ENCODE peak calls at places on chromosome 11, in five cellular contexts. S is body of pancreas; A is SJCRH30; J is psoas muscle; U is CD8-positive, alpha-beta T cell. M is an unnamed sample.

GRCh38 chr11:92969634-92970347 is at the start of gene MTNR1B:
- DNase-seq in U (no peak), S (no peak), A (no peak), J (no peak), M (no peak)

GRCh38 chr11:73203322-73203721 is 14.8 kb upstream of the P2RY2 start:
- DNase-seq in A (no peak), J (no peak), S (no peak), U (no peak), M (no peak)

GRCh38 chr11:22387126-22387525 is 48.9 kb downstream of the SLC17A6 start:
- DNase-seq in J (no peak), U (no peak), S (no peak), A (no peak), M (no peak)

GRCh38 chr11:17986007-17986710 is 26.7 kb downstream of the SERGEF start:
- DNase-seq in J (peak), U (no peak), S (no peak), A (peak), M (no peak)

GRCh38 chr11:113967361-113967760 is 7.5 kb upstream of the HTR3A start:
- DNase-seq in J (no peak), U (no peak), S (no peak), A (no peak), M (no peak)

GRCh38 chr11:84721561-84721961 is 905.6 kb downstream of the DLG2 start:
- DNase-seq in A (no peak), S (peak), U (no peak), J (no peak), M (no peak)

GRCh38 chr11:45275823-45276222 is 10.3 kb downstream of the SYT13 start:
- DNase-seq in U (no peak), A (no peak), J (no peak), S (no peak), M (no peak)

GRCh38 chr11:5626191-5626590 is 1.4 kb downstream of the TRIM34 start:
- DNase-seq in U (no peak), J (no peak), S (no peak), A (no peak), M (no peak)

GRCh38 chr11:80700386-80700785 is 1259.6 kb upstream of the TENM4 start:
- DNase-seq in S (no peak), A (no peak), J (no peak), U (no peak), M (no peak)

GRCh38 chr11:117946842-117947526 is 17.8 kb upstream of the TMPRSS13 start:
- DNase-seq in A (peak), S (peak), J (peak), U (peak), M (peak)

DNA sequence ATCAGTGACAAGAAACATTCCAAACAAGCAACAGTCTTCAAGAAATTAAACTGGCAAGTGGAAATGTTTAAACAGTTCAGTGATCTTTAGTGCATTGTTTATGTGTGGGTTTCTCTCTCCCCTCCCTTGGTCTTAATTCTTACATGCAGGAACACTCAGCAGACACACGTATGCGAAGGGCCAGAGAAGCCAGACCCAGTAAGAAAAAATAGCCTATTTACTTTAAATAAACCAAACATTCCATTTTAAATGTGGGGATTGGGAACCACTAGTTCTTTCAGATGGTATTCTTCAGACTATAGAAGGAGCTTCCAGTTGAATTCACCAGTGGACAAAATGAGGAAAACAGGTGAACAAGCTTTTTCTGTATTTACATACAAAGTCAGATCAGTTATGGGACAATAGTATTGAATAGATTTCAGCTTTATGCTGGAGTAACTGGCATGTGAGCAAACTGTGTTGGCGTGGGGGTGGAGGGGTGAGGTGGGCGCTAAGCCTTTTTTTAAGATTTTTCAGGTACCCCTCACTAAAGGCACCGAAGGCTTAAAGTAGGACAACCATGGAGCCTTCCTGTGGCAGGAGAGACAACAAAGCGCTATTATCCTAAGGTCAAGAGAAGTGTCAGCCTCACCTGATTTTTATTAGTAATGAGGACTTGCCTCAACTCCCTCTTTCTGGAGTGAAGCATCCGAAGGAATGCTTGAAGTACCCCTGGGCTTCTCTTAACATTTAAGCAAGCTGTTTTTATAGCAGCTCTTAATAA is 6.0 kb downstream of the MALAT1 start:
- DNase-seq in A (no peak), J (no peak), U (no peak), S (no peak), M (no peak)
- H3K4me3 ChIP-seq in A (no peak), J (peak), U (peak), S (peak), M (peak)

GRCh38 chr11:82899191-82899820 is 924 bp downstream of the PRCP start:
- DNase-seq in S (no peak), J (no peak), A (peak), U (no peak), M (no peak)
- H3K27ac ChIP-seq in S (peak), J (peak), A (peak), U (peak), M (no peak)

GRCh38 chr11:75582935-75583709 is 21.1 kb downstream of the SERPINH1 start:
- DNase-seq in J (peak), A (peak), U (no peak), S (peak), M (peak)
- H3K4me3 ChIP-seq in J (peak), A (peak), U (peak), S (peak), M (peak)

DNA sequence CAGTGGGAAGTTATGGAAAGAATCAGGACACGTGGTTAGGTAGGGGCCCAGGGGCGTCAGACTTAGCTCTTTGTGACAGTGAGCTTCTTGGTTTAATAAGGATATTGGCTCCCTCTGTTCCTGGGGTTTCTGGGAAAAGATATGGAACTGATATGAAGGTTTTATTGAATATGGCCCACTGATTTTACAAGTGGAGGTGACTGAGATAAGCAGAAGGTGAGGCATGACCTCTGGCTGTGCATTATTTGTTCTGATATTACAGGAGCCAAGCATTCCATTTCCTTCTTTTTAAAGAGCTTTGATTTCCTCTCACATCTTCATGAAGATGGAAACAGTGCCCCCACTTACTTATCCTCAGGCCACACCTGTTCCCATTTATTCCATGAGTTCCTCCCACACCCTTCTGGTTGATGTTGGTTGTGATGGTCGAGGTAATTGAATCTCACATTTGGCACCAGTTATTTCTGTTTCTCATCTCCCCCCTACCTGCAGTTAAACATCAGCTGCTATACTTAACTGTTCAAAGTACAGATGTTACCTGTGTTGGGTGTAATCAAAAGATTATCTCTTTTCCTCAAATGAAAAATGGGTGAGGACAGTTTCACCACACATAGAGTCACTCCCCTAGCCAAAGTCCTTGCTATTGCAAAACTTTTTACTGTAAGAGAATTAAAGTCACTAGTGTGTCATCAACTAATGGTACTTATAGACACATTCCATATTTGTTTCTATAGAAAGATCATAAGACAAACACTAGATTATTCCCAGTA is 1.8 kb downstream of the TMEM45B start:
- DNase-seq in J (no peak), U (no peak), S (no peak), A (no peak), M (no peak)
- H3K27ac ChIP-seq in J (no peak), U (no peak), S (no peak), A (no peak), M (no peak)

GRCh38 chr11:16605971-16606783 is 132.3 kb upstream of the C11orf58 start:
- DNase-seq in U (peak), S (peak), A (peak), J (peak), M (peak)

GRCh38 chr11:16610213-16610737 is 128.2 kb upstream of the C11orf58 start:
- DNase-seq in J (no peak), A (no peak), S (no peak), U (no peak), M (no peak)

GRCh38 chr11:16609769-16610168 is 128.7 kb upstream of the C11orf58 start:
- DNase-seq in S (no peak), A (no peak), U (no peak), J (no peak), M (no peak)

GRCh38 chr11:16606784-16607674 is 131.4 kb upstream of the C11orf58 start:
- DNase-seq in U (no peak), A (peak), S (peak), J (peak), M (peak)

DNA sequence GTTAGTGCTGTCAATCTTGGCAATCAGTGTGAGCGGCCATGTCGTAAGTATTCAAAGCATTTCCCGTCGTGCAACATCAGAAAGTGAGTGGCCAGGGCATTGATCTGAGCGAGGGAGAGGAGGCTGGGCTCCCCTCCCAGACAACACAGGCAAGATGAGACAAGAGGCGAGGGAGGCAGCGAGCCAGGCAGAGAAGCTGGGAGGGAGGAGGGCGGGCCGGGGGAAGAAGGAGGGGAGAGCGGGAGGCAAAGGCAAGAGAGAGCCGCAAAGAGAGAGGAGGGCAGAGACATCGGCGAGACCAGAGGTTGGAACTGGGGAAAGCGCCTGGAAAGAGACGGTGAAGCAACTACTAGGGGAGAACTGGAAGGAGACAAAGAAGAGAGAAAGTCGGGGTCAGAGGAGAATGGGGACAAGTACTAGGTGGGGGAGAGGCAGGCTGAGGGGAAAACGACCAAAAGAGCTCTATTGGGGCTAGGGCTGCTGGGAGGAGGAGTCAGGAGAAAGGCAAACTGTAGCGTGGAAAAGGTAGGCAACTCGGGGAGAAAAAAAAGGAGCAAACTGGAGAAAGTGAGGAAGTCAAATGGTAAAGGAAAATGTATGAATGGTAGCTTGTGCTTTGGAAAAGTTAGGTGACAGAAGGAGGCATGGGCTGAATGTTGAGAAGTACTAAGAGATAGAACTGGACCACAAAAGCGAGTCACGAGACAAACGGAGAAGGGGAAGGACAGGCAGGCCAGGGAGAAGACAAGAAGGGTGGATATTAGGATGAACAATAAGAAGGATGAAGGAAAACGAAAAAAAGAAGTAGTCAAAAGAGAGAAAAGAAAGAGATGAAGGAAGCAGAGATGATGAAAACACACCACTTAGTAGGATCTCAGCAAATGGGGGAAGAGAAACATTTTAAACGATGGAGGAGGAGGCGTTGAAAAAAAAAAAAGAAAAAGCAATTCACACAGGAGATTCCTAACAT is 130.5 kb upstream of the C11orf58 start:
- DNase-seq in S (peak), U (no peak), J (peak), A (peak), M (peak)
- H3K4me3 ChIP-seq in S (peak), U (no peak), J (peak), A (peak), M (peak)

GRCh38 chr11:125167954-125168821 is 3.6 kb downstream of the PKNOX2 start:
- DNase-seq in J (no peak), S (peak), U (no peak), A (peak), M (no peak)

GRCh38 chr11:125168875-125169537 is 4.5 kb downstream of the PKNOX2 start:
- DNase-seq in J (no peak), S (peak), A (no peak), U (no peak), M (no peak)

GRCh38 chr11:125170406-125171031 is 6.0 kb downstream of the PKNOX2 start:
- DNase-seq in S (peak), A (peak), U (no peak), J (peak), M (no peak)

GRCh38 chr11:125171974-125172373 is 7.4 kb downstream of the PKNOX2 start:
- DNase-seq in S (no peak), A (no peak), J (no peak), U (no peak), M (no peak)

GRCh38 chr11:125170001-125170405 is 5.5 kb downstream of the PKNOX2 start:
- DNase-seq in J (no peak), U (no peak), S (peak), A (peak), M (no peak)
- H3K27ac ChIP-seq in J (peak), U (no peak), S (peak), A (peak), M (peak)

GRCh38 chr11:67274768-67275605 is 8.7 kb downstream of the GRK2 start:
- DNase-seq in S (peak), J (peak), U (no peak), A (no peak), M (no peak)

GRCh38 chr11:67278135-67278938 is 10.8 kb upstream of the ANKRD13D start:
- DNase-seq in S (no peak), U (no peak), A (no peak), J (peak), M (no peak)

GRCh38 chr11:67275606-67276409 is 9.5 kb downstream of the GRK2 start:
- DNase-seq in S (peak), U (no peak), J (no peak), A (no peak), M (no peak)

GRCh38 chr11:67277231-67277961 is 11.1 kb downstream of the GRK2 start:
- DNase-seq in J (peak), U (peak), S (peak), A (peak), M (peak)

GRCh38 chr11:67276821-67277230 is 10.6 kb downstream of the GRK2 start:
- DNase-seq in J (peak), U (peak), S (peak), A (peak), M (no peak)
- H3K4me3 ChIP-seq in J (peak), U (peak), S (no peak), A (peak), M (no peak)

DNA sequence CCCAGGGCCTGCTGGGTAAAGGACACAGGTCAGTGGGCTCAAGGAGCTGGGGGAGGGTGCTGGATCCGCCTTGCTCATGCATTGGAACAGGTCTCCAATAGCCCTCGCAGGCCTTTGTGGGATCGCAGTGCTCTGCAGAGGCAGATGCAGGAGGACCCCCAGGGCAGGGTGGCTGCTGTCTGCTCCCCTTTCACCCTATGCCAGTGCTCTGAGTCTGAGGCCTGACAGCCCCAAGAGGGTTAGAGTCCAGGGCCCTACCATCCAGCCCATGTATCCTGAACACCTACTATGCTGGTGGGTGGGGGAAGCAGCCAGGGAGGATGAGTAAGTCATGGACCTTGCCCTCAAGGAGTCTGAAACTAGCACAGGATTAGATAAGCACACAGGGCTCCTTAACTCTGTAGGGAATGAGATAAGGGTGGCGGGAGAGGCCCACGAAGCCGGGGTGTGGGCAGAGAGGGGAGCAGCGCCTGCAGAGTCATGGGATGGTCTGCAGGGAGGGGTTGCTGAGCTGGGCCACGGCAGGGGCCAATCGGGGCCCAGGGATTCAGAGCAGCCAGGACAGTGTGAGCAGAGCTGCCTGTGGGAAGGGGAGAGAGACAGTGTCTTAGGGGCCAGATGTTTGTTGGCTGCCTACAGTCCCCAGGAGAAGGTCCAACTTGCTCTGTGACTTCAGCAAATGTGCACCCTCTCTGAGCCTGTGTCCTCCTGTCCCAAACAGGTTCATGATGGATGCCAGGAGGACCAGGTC is 10.5 kb upstream of the EHD1 start:
- DNase-seq in S (peak), U (no peak), J (no peak), A (no peak), M (no peak)
- H3K27ac ChIP-seq in S (peak), U (no peak), J (no peak), A (no peak), M (no peak)

GRCh38 chr11:64539239-64539638 is 51.8 kb upstream of the SLC22A12 start:
- DNase-seq in U (no peak), A (no peak), S (no peak), J (no peak), M (no peak)
- H3K4me3 ChIP-seq in U (no peak), A (no peak), S (no peak), J (no peak), M (no peak)

M was measured in lung.